ENCODE peak calls at places on chromosomes 1 and 21, in eight cellular contexts. S is lung microvascular endothelial cell, X is MCF 10A, D is progenitor cell of endocrine pancreas, R is cardiac fibroblast, C is memory B cell, W is ureter, F is HAP-1. U is an unnamed sample.

GRCh38 chr1:177181631-177182291 is 11.0 kb downstream of the BRINP2 start:
- DNase-seq in D (peak; percentile 71), W (peak; percentile 63), R (peak; percentile 58), C (peak; percentile 11), S (peak; percentile 28), X (peak; percentile 68), F (peak; percentile 85), U (no peak)

GRCh38 chr1:119288751-119289150 is 79.8 kb upstream of the HAO2 start:
- DNase-seq in D (no peak), S (no peak), W (no peak), F (no peak), R (peak; percentile 4), X (no peak), C (no peak), U (no peak)

GRCh38 chr1:6496890-6497214 is 5.4 kb upstream of the PLEKHG5 start:
- DNase-seq in S (no peak), D (no peak), F (no peak), W (no peak), X (no peak), C (no peak), R (no peak), U (no peak)

GRCh38 chr1:53501065-53502005 is 42.1 kb downstream of the DMRTB1 start:
- DNase-seq in W (no peak), D (no peak), R (no peak), F (no peak), X (no peak), S (no peak), C (no peak), U (no peak)

GRCh38 chr1:19969898-19970660 is 9.3 kb downstream of the PLA2G2A start:
- DNase-seq in D (no peak), X (peak; percentile 5), S (no peak), W (no peak), F (no peak), R (peak; percentile 24), C (no peak), U (no peak)

GRCh38 chr1:34754878-34755637 is at the start of gene GJB5:
- DNase-seq in C (no peak), X (peak; percentile 94), W (peak; percentile 90), S (no peak), D (no peak), R (no peak), F (no peak), U (no peak)

GRCh38 chr1:65691152-65691900 is 101.4 kb upstream of the PDE4B start:
- DNase-seq in X (no peak), S (peak; percentile 20), F (no peak), C (no peak), R (peak; percentile 38), W (no peak), D (no peak), U (no peak)

GRCh38 chr1:119373465-119373864 is 4.9 kb downstream of the HAO2 start:
- DNase-seq in C (no peak), D (no peak), R (no peak), X (peak; percentile 45), S (no peak), F (no peak), W (no peak), U (no peak)

GRCh38 chr1:47942238-47942629 is 55.0 kb downstream of the TRABD2B start:
- DNase-seq in C (no peak), X (peak; percentile 21), W (no peak), S (no peak), F (no peak), R (no peak), D (no peak), U (no peak)

GRCh38 chr1:41410462-41410861 is 49.2 kb downstream of the FOXO6 start:
- DNase-seq in R (no peak), X (no peak), W (no peak), C (no peak), S (no peak), D (no peak), F (no peak), U (no peak)

GRCh38 chr21:38958940-38959685 is 153.4 kb downstream of the ETS2 start:
- DNase-seq in S (no peak), W (peak; percentile 53), X (peak; percentile 49), F (no peak), C (no peak), R (peak; percentile 84), D (no peak), U (no peak)

GRCh38 chr1:153242160-153242559 is 17.3 kb upstream of the LORICRIN start:
- DNase-seq in S (no peak), F (no peak), X (no peak), W (no peak), D (no peak), R (no peak), C (no peak), U (no peak)

GRCh38 chr1:174652496-174653280 is 204.9 kb downstream of the GPR52 start:
- DNase-seq in D (peak; percentile 14), C (no peak), X (no peak), W (no peak), F (no peak), R (no peak), S (no peak), U (no peak)

GRCh38 chr21:33059319-33059894 is 10.5 kb upstream of the OLIG1 start:
- DNase-seq in F (no peak), R (no peak), D (no peak), S (no peak), W (no peak), X (peak; percentile 81), C (no peak), U (no peak)

U was measured in GM12864.